ENCODE peak calls at places on chromosomes 7 and 10, in eight cellular contexts. One of them, this sample, is unnamed.

GRCh38 chr10:90319188-90319914 is 538.5 kb downstream of the HTR7 start:
- DNase-seq in lung: no peak
- DNase-seq in spleen: no peak
- DNase-seq in IMR-90: peak; percentile 94
- DNase-seq in Peyer's patch: no peak
- DNase-seq in body of pancreas: no peak
- DNase-seq in neuronal stem cell: peak; percentile 37
- DNase-seq in effector memory CD4-positive, alpha-beta T cell: no peak
- DNase-seq in this sample: no peak

GRCh38 chr7:139744768-139745250 is 33.0 kb downstream of the HIPK2 start:
- DNase-seq in lung: no peak
- DNase-seq in effector memory CD4-positive, alpha-beta T cell: no peak
- DNase-seq in Peyer's patch: no peak
- DNase-seq in spleen: no peak
- DNase-seq in neuronal stem cell: no peak
- DNase-seq in body of pancreas: peak; percentile 34
- DNase-seq in IMR-90: no peak
- DNase-seq in this sample: no peak

GRCh38 chr7:1965579-1966294 is 267.0 kb downstream of the MAD1L1 start:
- DNase-seq in spleen: peak; percentile 61
- DNase-seq in IMR-90: no peak
- DNase-seq in neuronal stem cell: no peak
- DNase-seq in lung: no peak
- DNase-seq in body of pancreas: no peak
- DNase-seq in effector memory CD4-positive, alpha-beta T cell: no peak
- DNase-seq in Peyer's patch: no peak
- DNase-seq in this sample: no peak

GRCh38 chr7:11373546-11374142 is 400.0 kb downstream of the PHF14 start:
- DNase-seq in spleen: no peak
- DNase-seq in effector memory CD4-positive, alpha-beta T cell: no peak
- DNase-seq in Peyer's patch: no peak
- DNase-seq in IMR-90: no peak
- DNase-seq in lung: no peak
- DNase-seq in body of pancreas: no peak
- DNase-seq in neuronal stem cell: no peak
- DNase-seq in this sample: no peak

GRCh38 chr10:113187066-113187777 is 237.2 kb downstream of the TCF7L2 start:
- DNase-seq in body of pancreas: peak; percentile 80
- DNase-seq in Peyer's patch: no peak
- DNase-seq in effector memory CD4-positive, alpha-beta T cell: no peak
- DNase-seq in neuronal stem cell: no peak
- DNase-seq in spleen: no peak
- DNase-seq in IMR-90: no peak
- DNase-seq in lung: no peak
- DNase-seq in this sample: no peak

GRCh38 chr10:43077421-43078171 is 727 bp downstream of the RET start:
- DNase-seq in body of pancreas: no peak
- DNase-seq in effector memory CD4-positive, alpha-beta T cell: no peak
- DNase-seq in lung: no peak
- DNase-seq in IMR-90: no peak
- DNase-seq in neuronal stem cell: no peak
- DNase-seq in spleen: no peak
- DNase-seq in Peyer's patch: no peak
- DNase-seq in this sample: no peak

GRCh38 chr7:74187915-74188675 is 13.9 kb downstream of the EIF4H start:
- DNase-seq in lung: no peak
- DNase-seq in spleen: no peak
- DNase-seq in effector memory CD4-positive, alpha-beta T cell: no peak
- DNase-seq in neuronal stem cell: no peak
- DNase-seq in IMR-90: peak; percentile 69
- DNase-seq in Peyer's patch: no peak
- DNase-seq in body of pancreas: no peak
- DNase-seq in this sample: no peak

GRCh38 chr10:71278691-71279588 is 40.1 kb upstream of the SLC29A3 start:
- DNase-seq in lung: no peak
- DNase-seq in spleen: no peak
- DNase-seq in body of pancreas: no peak
- DNase-seq in IMR-90: no peak
- DNase-seq in effector memory CD4-positive, alpha-beta T cell: no peak
- DNase-seq in Peyer's patch: no peak
- DNase-seq in neuronal stem cell: no peak
- DNase-seq in this sample: no peak

GRCh38 chr7:123210986-123211385 is 11.2 kb upstream of the SLC13A1 start:
- DNase-seq in body of pancreas: no peak
- DNase-seq in spleen: no peak
- DNase-seq in neuronal stem cell: no peak
- DNase-seq in lung: no peak
- DNase-seq in effector memory CD4-positive, alpha-beta T cell: no peak
- DNase-seq in Peyer's patch: no peak
- DNase-seq in IMR-90: no peak
- DNase-seq in this sample: no peak

GRCh38 chr10:75021851-75022250 is 89.6 kb upstream of the SAMD8 start:
- DNase-seq in Peyer's patch: no peak
- DNase-seq in IMR-90: no peak
- DNase-seq in body of pancreas: peak; percentile 72
- DNase-seq in spleen: no peak
- DNase-seq in neuronal stem cell: no peak
- DNase-seq in lung: no peak
- DNase-seq in effector memory CD4-positive, alpha-beta T cell: no peak
- DNase-seq in this sample: no peak

GRCh38 chr7:103811997-103812396 is 177.5 kb downstream of the RELN start:
- DNase-seq in spleen: no peak
- DNase-seq in neuronal stem cell: no peak
- DNase-seq in IMR-90: no peak
- DNase-seq in lung: no peak
- DNase-seq in effector memory CD4-positive, alpha-beta T cell: no peak
- DNase-seq in body of pancreas: no peak
- DNase-seq in Peyer's patch: no peak
- DNase-seq in this sample: no peak

GRCh38 chr10:103855424-103855823 is at the start of gene SH3PXD2A:
- DNase-seq in spleen: peak; percentile 74
- DNase-seq in neuronal stem cell: peak; percentile 61
- DNase-seq in lung: no peak
- DNase-seq in IMR-90: no peak
- DNase-seq in body of pancreas: peak; percentile 55
- DNase-seq in Peyer's patch: peak; percentile 76
- DNase-seq in effector memory CD4-positive, alpha-beta T cell: peak; percentile 5
- DNase-seq in this sample: peak; percentile 28

GRCh38 chr10:113230018-113230610 is 280.1 kb downstream of the TCF7L2 start:
- DNase-seq in lung: peak; percentile 22
- DNase-seq in spleen: no peak
- DNase-seq in IMR-90: no peak
- DNase-seq in neuronal stem cell: no peak
- DNase-seq in Peyer's patch: no peak
- DNase-seq in effector memory CD4-positive, alpha-beta T cell: no peak
- DNase-seq in body of pancreas: no peak
- DNase-seq in this sample: no peak

GRCh38 chr10:7702288-7702812 is 766 bp upstream of the ITIH2 start:
- DNase-seq in IMR-90: no peak
- DNase-seq in body of pancreas: no peak
- DNase-seq in spleen: no peak
- DNase-seq in neuronal stem cell: no peak
- DNase-seq in lung: no peak
- DNase-seq in Peyer's patch: no peak
- DNase-seq in effector memory CD4-positive, alpha-beta T cell: no peak
- DNase-seq in this sample: no peak

GRCh38 chr10:133444342-133445267 is 9.1 kb upstream of the SCART1 start:
- DNase-seq in neuronal stem cell: no peak
- DNase-seq in spleen: no peak
- DNase-seq in IMR-90: no peak
- DNase-seq in lung: no peak
- DNase-seq in body of pancreas: no peak
- DNase-seq in Peyer's patch: no peak
- DNase-seq in effector memory CD4-positive, alpha-beta T cell: no peak
- DNase-seq in this sample: no peak

GRCh38 chr10:80158598-80159127 is 26.1 kb downstream of the PLAC9 start:
- DNase-seq in lung: peak; percentile 64
- DNase-seq in spleen: peak; percentile 62
- DNase-seq in Peyer's patch: no peak
- DNase-seq in effector memory CD4-positive, alpha-beta T cell: no peak
- DNase-seq in neuronal stem cell: no peak
- DNase-seq in IMR-90: peak; percentile 99
- DNase-seq in body of pancreas: peak; percentile 67
- DNase-seq in this sample: no peak

GRCh38 chr7:138173548-138173947 is 97.3 kb downstream of the AKR1D1 start:
- DNase-seq in neuronal stem cell: no peak
- DNase-seq in effector memory CD4-positive, alpha-beta T cell: no peak
- DNase-seq in Peyer's patch: no peak
- DNase-seq in body of pancreas: no peak
- DNase-seq in spleen: no peak
- DNase-seq in lung: no peak
- DNase-seq in IMR-90: no peak
- DNase-seq in this sample: no peak

GRCh38 chr10:63064706-63065105 is 68.4 kb upstream of the NRBF2 start:
- DNase-seq in Peyer's patch: no peak
- DNase-seq in body of pancreas: no peak
- DNase-seq in lung: no peak
- DNase-seq in effector memory CD4-positive, alpha-beta T cell: no peak
- DNase-seq in spleen: no peak
- DNase-seq in neuronal stem cell: no peak
- DNase-seq in IMR-90: no peak
- DNase-seq in this sample: no peak

GRCh38 chr7:50631639-50632038 is 66.4 kb upstream of the DDC start:
- DNase-seq in Peyer's patch: no peak
- DNase-seq in IMR-90: no peak
- DNase-seq in body of pancreas: no peak
- DNase-seq in neuronal stem cell: no peak
- DNase-seq in lung: peak; percentile 21
- DNase-seq in effector memory CD4-positive, alpha-beta T cell: no peak
- DNase-seq in spleen: no peak
- DNase-seq in this sample: no peak

GRCh38 chr7:158238616-158239289 is 348.9 kb downstream of the PTPRN2 start:
- DNase-seq in neuronal stem cell: no peak
- DNase-seq in lung: no peak
- DNase-seq in effector memory CD4-positive, alpha-beta T cell: no peak
- DNase-seq in body of pancreas: no peak
- DNase-seq in spleen: peak; percentile 69
- DNase-seq in IMR-90: no peak
- DNase-seq in Peyer's patch: peak; percentile 32
- DNase-seq in this sample: no peak

GRCh38 chr7:158239290-158239981 is 348.2 kb downstream of the PTPRN2 start:
- DNase-seq in Peyer's patch: peak; percentile 57
- DNase-seq in IMR-90: no peak
- DNase-seq in body of pancreas: no peak
- DNase-seq in neuronal stem cell: no peak
- DNase-seq in spleen: peak; percentile 49
- DNase-seq in effector memory CD4-positive, alpha-beta T cell: no peak
- DNase-seq in lung: no peak
- DNase-seq in this sample: no peak

GRCh38 chr7:158235862-158236261 is 351.8 kb downstream of the PTPRN2 start:
- DNase-seq in effector memory CD4-positive, alpha-beta T cell: no peak
- DNase-seq in body of pancreas: no peak
- DNase-seq in Peyer's patch: peak; percentile 23
- DNase-seq in IMR-90: no peak
- DNase-seq in neuronal stem cell: no peak
- DNase-seq in spleen: no peak
- DNase-seq in lung: no peak
- DNase-seq in this sample: no peak

GRCh38 chr7:158237672-158238335 is 349.8 kb downstream of the PTPRN2 start:
- DNase-seq in spleen: peak; percentile 70
- DNase-seq in effector memory CD4-positive, alpha-beta T cell: no peak
- DNase-seq in body of pancreas: peak; percentile 20
- DNase-seq in IMR-90: no peak
- DNase-seq in lung: no peak
- DNase-seq in neuronal stem cell: no peak
- DNase-seq in Peyer's patch: peak; percentile 34
- DNase-seq in this sample: no peak

DNA sequence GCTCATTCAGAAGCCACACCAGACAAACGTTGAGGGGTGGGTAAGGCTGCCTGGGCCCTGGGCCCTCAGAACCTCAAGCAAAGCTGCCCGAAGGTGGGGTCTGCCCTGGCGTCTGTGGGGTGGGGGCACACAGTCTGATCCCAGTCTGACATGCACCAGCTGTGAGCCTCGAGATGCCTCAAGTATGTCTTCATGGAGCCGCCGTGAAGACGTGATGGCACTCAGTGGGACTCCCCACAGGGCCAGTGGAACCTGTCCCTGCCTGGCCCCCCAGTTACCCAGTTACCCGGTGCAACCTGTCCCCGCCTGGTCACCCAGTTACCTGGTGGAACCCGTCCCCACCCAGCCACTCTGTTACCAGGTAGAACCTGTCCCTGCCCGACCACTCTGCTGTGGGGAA is 351.2 kb downstream of the PTPRN2 start:
- DNase-seq in IMR-90: no peak
- DNase-seq in spleen: peak; percentile 65
- DNase-seq in body of pancreas: no peak
- DNase-seq in Peyer's patch: peak; percentile 43
- DNase-seq in lung: no peak
- DNase-seq in neuronal stem cell: no peak
- DNase-seq in effector memory CD4-positive, alpha-beta T cell: no peak
- DNase-seq in this sample: no peak
- H3K9me3 ChIP-seq in IMR-90: peaks cover 29% of the 10 kb centered on the region
- H3K9me3 ChIP-seq in spleen: peaks cover 25% of the 10 kb centered on the region
- H3K9me3 ChIP-seq in body of pancreas: no peaks in the 10 kb centered on the region
- H3K9me3 ChIP-seq in Peyer's patch: no peaks in the 10 kb centered on the region
- H3K9me3 ChIP-seq in lung: peaks cover 2% of the 10 kb centered on the region
- H3K9me3 ChIP-seq in neuronal stem cell: peaks cover 8% of the 10 kb centered on the region
- H3K9me3 ChIP-seq in effector memory CD4-positive, alpha-beta T cell: no peaks in the 10 kb centered on the region
- H3K9me3 ChIP-seq in this sample: no peaks in the 10 kb centered on the region

GRCh38 chr10:37784678-37785077 is 72.7 kb downstream of the ZNF248 start:
- DNase-seq in body of pancreas: no peak
- DNase-seq in IMR-90: no peak
- DNase-seq in Peyer's patch: no peak
- DNase-seq in effector memory CD4-positive, alpha-beta T cell: no peak
- DNase-seq in neuronal stem cell: no peak
- DNase-seq in spleen: no peak
- DNase-seq in lung: no peak
- DNase-seq in this sample: no peak
- H3K9me3 ChIP-seq in body of pancreas: no peaks in the 10 kb centered on the region
- H3K9me3 ChIP-seq in IMR-90: peaks cover 10% of the 10 kb centered on the region
- H3K9me3 ChIP-seq in Peyer's patch: no peaks in the 10 kb centered on the region
- H3K9me3 ChIP-seq in effector memory CD4-positive, alpha-beta T cell: no peaks in the 10 kb centered on the region
- H3K9me3 ChIP-seq in neuronal stem cell: peaks cover 24% of the 10 kb centered on the region
- H3K9me3 ChIP-seq in spleen: peaks cover 94% of the 10 kb centered on the region
- H3K9me3 ChIP-seq in lung: peaks cover 18% of the 10 kb centered on the region
- H3K9me3 ChIP-seq in this sample: peaks cover 2% of the 10 kb centered on the region

GRCh38 chr7:43668035-43668434 is 61.3 kb downstream of the COA1 start:
- DNase-seq in neuronal stem cell: no peak
- DNase-seq in IMR-90: no peak
- DNase-seq in spleen: no peak
- DNase-seq in body of pancreas: no peak
- DNase-seq in effector memory CD4-positive, alpha-beta T cell: no peak
- DNase-seq in Peyer's patch: no peak
- DNase-seq in lung: no peak
- DNase-seq in this sample: no peak
- H3K9me3 ChIP-seq in neuronal stem cell: peaks cover 2% of the 10 kb centered on the region
- H3K9me3 ChIP-seq in IMR-90: peaks cover 2% of the 10 kb centered on the region
- H3K9me3 ChIP-seq in spleen: peaks cover 33% of the 10 kb centered on the region
- H3K9me3 ChIP-seq in body of pancreas: no peaks in the 10 kb centered on the region
- H3K9me3 ChIP-seq in effector memory CD4-positive, alpha-beta T cell: no peaks in the 10 kb centered on the region
- H3K9me3 ChIP-seq in Peyer's patch: no peaks in the 10 kb centered on the region
- H3K9me3 ChIP-seq in lung: no peaks in the 10 kb centered on the region
- H3K9me3 ChIP-seq in this sample: no peaks in the 10 kb centered on the region

DNA sequence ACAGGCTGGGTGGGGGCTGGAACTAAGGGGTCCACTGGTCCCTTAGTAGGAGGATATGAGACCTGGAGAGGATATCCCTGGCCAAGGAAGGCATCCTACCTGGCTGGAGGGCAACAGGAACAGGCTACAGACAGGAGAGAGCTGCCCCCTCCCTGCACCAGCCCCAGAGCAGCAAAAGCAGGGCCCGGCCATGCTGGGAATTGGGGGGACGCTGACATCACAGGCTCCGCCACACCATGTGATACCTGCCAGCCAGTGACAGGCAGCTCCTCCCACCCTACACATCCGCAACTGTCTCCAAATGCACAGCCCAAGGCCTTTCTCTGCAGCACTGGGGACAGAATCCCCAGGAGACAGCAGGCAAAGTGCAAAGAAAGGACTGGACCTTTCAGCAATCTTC is 100.0 kb downstream of the EBF3 start:
- DNase-seq in body of pancreas: no peak
- DNase-seq in IMR-90: no peak
- DNase-seq in Peyer's patch: no peak
- DNase-seq in effector memory CD4-positive, alpha-beta T cell: no peak
- DNase-seq in neuronal stem cell: no peak
- DNase-seq in spleen: no peak
- DNase-seq in lung: no peak
- DNase-seq in this sample: no peak
- H3K9me3 ChIP-seq in body of pancreas: no peaks in the 10 kb centered on the region
- H3K9me3 ChIP-seq in IMR-90: peaks cover 20% of the 10 kb centered on the region
- H3K9me3 ChIP-seq in Peyer's patch: no peaks in the 10 kb centered on the region
- H3K9me3 ChIP-seq in effector memory CD4-positive, alpha-beta T cell: no peaks in the 10 kb centered on the region
- H3K9me3 ChIP-seq in neuronal stem cell: peaks cover 2% of the 10 kb centered on the region
- H3K9me3 ChIP-seq in spleen: no peaks in the 10 kb centered on the region
- H3K9me3 ChIP-seq in lung: peaks cover 3% of the 10 kb centered on the region
- H3K9me3 ChIP-seq in this sample: no peaks in the 10 kb centered on the region

This sample was measured in T-helper 17 cell.